ENCODE peak calls at places on chromosome 13, in six cellular contexts. One of them, this sample, is unnamed.

GRCh38 chr13:53206455-53206854 is 177.8 kb downstream of the OLFM4 start:
- DNase-seq in lower leg skin: no peak
- DNase-seq in left lung: no peak
- DNase-seq in tibial artery: no peak
- DNase-seq in mesothelial cell of epicardium: no peak
- DNase-seq in AG10803: no peak
- DNase-seq in this sample: no peak

GRCh38 chr13:90493667-90494066 is 853.8 kb upstream of the MIR17HG start:
- DNase-seq in left lung: no peak
- DNase-seq in tibial artery: no peak
- DNase-seq in mesothelial cell of epicardium: no peak
- DNase-seq in AG10803: no peak
- DNase-seq in lower leg skin: no peak
- DNase-seq in this sample: no peak

GRCh38 chr13:97223711-97224461 is 1.8 kb downstream of the MBNL2 start:
- DNase-seq in mesothelial cell of epicardium: no peak
- DNase-seq in tibial artery: peak
- DNase-seq in AG10803: peak
- DNase-seq in left lung: peak
- DNase-seq in lower leg skin: no peak
- DNase-seq in this sample: peak

GRCh38 chr13:61761690-61762089 is 346.0 kb upstream of the PCDH20 start:
- DNase-seq in mesothelial cell of epicardium: no peak
- DNase-seq in lower leg skin: no peak
- DNase-seq in tibial artery: no peak
- DNase-seq in left lung: no peak
- DNase-seq in AG10803: no peak
- DNase-seq in this sample: no peak

GRCh38 chr13:57634829-57635165 is 3.3 kb downstream of the PCDH17 start:
- DNase-seq in mesothelial cell of epicardium: no peak
- DNase-seq in tibial artery: peak
- DNase-seq in lower leg skin: peak
- DNase-seq in left lung: no peak
- DNase-seq in AG10803: no peak
- DNase-seq in this sample: no peak

GRCh38 chr13:79725841-79726240 is 244.9 kb downstream of the NDFIP2 start:
- DNase-seq in tibial artery: no peak
- DNase-seq in lower leg skin: no peak
- DNase-seq in AG10803: peak
- DNase-seq in left lung: no peak
- DNase-seq in mesothelial cell of epicardium: no peak
- DNase-seq in this sample: no peak

GRCh38 chr13:28375250-28375930 is 119.5 kb downstream of the FLT1 start:
- DNase-seq in AG10803: no peak
- DNase-seq in mesothelial cell of epicardium: no peak
- DNase-seq in left lung: no peak
- DNase-seq in tibial artery: no peak
- DNase-seq in lower leg skin: no peak
- DNase-seq in this sample: no peak

GRCh38 chr13:109904218-109904617 is 117.8 kb upstream of the IRS2 start:
- DNase-seq in AG10803: no peak
- DNase-seq in tibial artery: no peak
- DNase-seq in left lung: no peak
- DNase-seq in lower leg skin: no peak
- DNase-seq in mesothelial cell of epicardium: no peak
- DNase-seq in this sample: no peak

GRCh38 chr13:112702983-112703379 is 13.1 kb downstream of the ATP11A start:
- DNase-seq in AG10803: no peak
- DNase-seq in mesothelial cell of epicardium: no peak
- DNase-seq in tibial artery: peak
- DNase-seq in lower leg skin: no peak
- DNase-seq in left lung: peak
- DNase-seq in this sample: no peak

GRCh38 chr13:48121733-48122132 is 26.8 kb upstream of the MED4 start:
- DNase-seq in left lung: no peak
- DNase-seq in tibial artery: no peak
- DNase-seq in mesothelial cell of epicardium: no peak
- DNase-seq in AG10803: no peak
- DNase-seq in lower leg skin: no peak
- DNase-seq in this sample: no peak

GRCh38 chr13:109919715-109920375 is 133.5 kb upstream of the IRS2 start:
- DNase-seq in mesothelial cell of epicardium: no peak
- DNase-seq in tibial artery: no peak
- DNase-seq in AG10803: peak
- DNase-seq in lower leg skin: no peak
- DNase-seq in left lung: no peak
- DNase-seq in this sample: peak

GRCh38 chr13:51785592-51786424 is 18.2 kb downstream of the DHRS12 start:
- DNase-seq in tibial artery: no peak
- DNase-seq in AG10803: peak
- DNase-seq in mesothelial cell of epicardium: no peak
- DNase-seq in lower leg skin: no peak
- DNase-seq in left lung: no peak
- DNase-seq in this sample: peak

GRCh38 chr13:51999525-51999924 is 11.7 kb downstream of the ATP7B start:
- DNase-seq in tibial artery: no peak
- DNase-seq in mesothelial cell of epicardium: no peak
- DNase-seq in left lung: peak
- DNase-seq in lower leg skin: no peak
- DNase-seq in AG10803: peak
- DNase-seq in this sample: no peak

GRCh38 chr13:40016953-40017660 is 361.6 kb downstream of the COG6 start:
- DNase-seq in tibial artery: no peak
- DNase-seq in AG10803: no peak
- DNase-seq in mesothelial cell of epicardium: no peak
- DNase-seq in left lung: no peak
- DNase-seq in lower leg skin: no peak
- DNase-seq in this sample: no peak

GRCh38 chr13:27970382-27971235 is 1.5 kb upstream of the CDX2 start:
- DNase-seq in lower leg skin: peak
- DNase-seq in tibial artery: peak
- DNase-seq in mesothelial cell of epicardium: no peak
- DNase-seq in left lung: no peak
- DNase-seq in AG10803: no peak
- DNase-seq in this sample: no peak

GRCh38 chr13:97333983-97334382 is 100.0 kb upstream of the RAP2A start:
- DNase-seq in AG10803: no peak
- DNase-seq in mesothelial cell of epicardium: no peak
- DNase-seq in lower leg skin: no peak
- DNase-seq in left lung: no peak
- DNase-seq in tibial artery: no peak
- DNase-seq in this sample: no peak

GRCh38 chr13:106906431-106906996 is 338.6 kb upstream of the ARGLU1 start:
- DNase-seq in tibial artery: no peak
- DNase-seq in left lung: no peak
- DNase-seq in mesothelial cell of epicardium: no peak
- DNase-seq in AG10803: no peak
- DNase-seq in lower leg skin: no peak
- DNase-seq in this sample: no peak

GRCh38 chr13:98979012-98979411 is 1.1 kb upstream of the DOCK9 start:
- DNase-seq in lower leg skin: no peak
- DNase-seq in tibial artery: no peak
- DNase-seq in left lung: no peak
- DNase-seq in AG10803: no peak
- DNase-seq in mesothelial cell of epicardium: no peak
- DNase-seq in this sample: no peak

DNA sequence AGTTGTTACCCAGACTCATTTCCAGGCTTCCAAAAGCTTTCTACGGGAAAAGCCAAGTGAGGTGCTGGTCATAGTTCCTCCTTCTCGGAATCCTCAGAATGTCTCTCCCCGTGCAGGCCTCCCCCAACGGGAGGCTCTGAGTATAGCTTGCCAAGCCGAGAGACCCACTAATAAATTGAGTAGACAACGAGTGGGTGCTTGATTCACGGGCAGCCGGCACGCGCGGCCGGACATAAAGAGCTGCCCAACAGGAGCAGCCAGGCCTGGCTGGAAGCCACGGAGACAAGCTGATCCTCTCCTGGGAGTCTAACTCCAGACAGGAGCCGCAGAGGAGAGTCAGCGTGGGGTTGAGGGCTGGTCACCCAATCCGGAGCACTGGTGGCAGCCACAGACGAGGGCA is 43.4 kb upstream of the MEDAG start:
- DNase-seq in AG10803: no peak
- DNase-seq in left lung: no peak
- DNase-seq in lower leg skin: peak
- DNase-seq in mesothelial cell of epicardium: no peak
- DNase-seq in tibial artery: peak
- DNase-seq in this sample: no peak
- TF ChIP-seq CTCF in AG10803: no peak
- TF ChIP-seq CTCF in left lung: no peak
- TF ChIP-seq CTCF in lower leg skin: no peak
- TF ChIP-seq CTCF in mesothelial cell of epicardium: no peak
- TF ChIP-seq CTCF in tibial artery: no peak
- TF ChIP-seq CTCF in this sample: no peak

GRCh38 chr13:77815330-77815729 is 103.3 kb downstream of the EDNRB start:
- DNase-seq in mesothelial cell of epicardium: no peak
- DNase-seq in tibial artery: no peak
- DNase-seq in AG10803: no peak
- DNase-seq in left lung: no peak
- DNase-seq in lower leg skin: no peak
- DNase-seq in this sample: no peak

GRCh38 chr13:77820431-77821149 is 98.0 kb downstream of the EDNRB start:
- DNase-seq in lower leg skin: no peak
- DNase-seq in tibial artery: no peak
- DNase-seq in AG10803: no peak
- DNase-seq in left lung: no peak
- DNase-seq in mesothelial cell of epicardium: no peak
- DNase-seq in this sample: no peak
- TF ChIP-seq CTCF in lower leg skin: no peak
- TF ChIP-seq CTCF in tibial artery: no peak
- TF ChIP-seq CTCF in AG10803: no peak
- TF ChIP-seq CTCF in left lung: no peak
- TF ChIP-seq CTCF in mesothelial cell of epicardium: no peak
- TF ChIP-seq CTCF in this sample: no peak

DNA sequence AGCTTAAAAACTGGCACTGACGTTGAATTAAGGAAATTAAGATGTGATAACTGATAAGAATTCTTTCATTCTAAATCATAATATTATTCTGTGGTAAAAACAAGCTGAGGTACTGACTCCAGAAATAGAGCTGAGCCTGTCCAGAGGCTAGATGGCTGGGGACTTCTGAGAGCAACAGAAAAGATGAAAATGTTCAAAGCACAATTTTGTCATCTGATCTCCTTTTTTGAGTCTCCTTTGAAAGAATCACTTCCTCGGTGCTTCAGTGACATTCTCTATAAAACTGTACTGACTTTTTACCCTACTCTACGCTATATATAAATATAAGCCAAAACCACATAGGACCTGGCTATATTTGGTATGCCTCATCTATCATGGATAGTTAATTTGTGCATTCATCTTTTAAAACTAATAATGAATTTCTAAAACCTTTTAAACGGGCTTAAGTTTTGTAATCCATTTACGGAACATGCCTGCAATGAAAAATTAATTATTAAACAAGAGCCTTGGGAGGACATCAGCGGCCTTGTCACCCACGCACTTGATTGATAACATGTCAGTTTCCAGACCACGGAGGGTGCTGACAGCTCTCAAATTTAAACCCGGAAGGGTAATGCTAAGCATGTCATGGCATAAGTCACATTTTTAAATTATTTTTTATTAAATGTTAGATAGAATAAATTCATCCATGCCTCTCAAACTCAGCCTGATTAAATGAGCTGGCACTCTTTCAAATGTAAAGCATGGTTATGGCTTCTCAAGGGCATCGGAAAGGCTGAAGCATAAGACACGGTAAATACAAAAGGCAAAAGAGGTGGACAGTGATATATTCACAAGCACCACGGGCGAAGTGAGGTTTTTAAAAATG is 235.4 kb downstream of the PCDH9 start:
- DNase-seq in lower leg skin: no peak
- DNase-seq in left lung: no peak
- DNase-seq in AG10803: no peak
- DNase-seq in mesothelial cell of epicardium: no peak
- DNase-seq in tibial artery: no peak
- DNase-seq in this sample: no peak
- TF ChIP-seq CTCF in lower leg skin: no peak
- TF ChIP-seq CTCF in left lung: no peak
- TF ChIP-seq CTCF in AG10803: no peak
- TF ChIP-seq CTCF in mesothelial cell of epicardium: no peak
- TF ChIP-seq CTCF in tibial artery: no peak
- TF ChIP-seq CTCF in this sample: no peak

GRCh38 chr13:76879876-76880270 is 6.3 kb downstream of the KCTD12 start:
- DNase-seq in left lung: no peak
- DNase-seq in AG10803: no peak
- DNase-seq in lower leg skin: no peak
- DNase-seq in mesothelial cell of epicardium: no peak
- DNase-seq in tibial artery: no peak
- DNase-seq in this sample: no peak
- TF ChIP-seq CTCF in left lung: no peak
- TF ChIP-seq CTCF in AG10803: no peak
- TF ChIP-seq CTCF in lower leg skin: no peak
- TF ChIP-seq CTCF in mesothelial cell of epicardium: no peak
- TF ChIP-seq CTCF in tibial artery: no peak
- TF ChIP-seq CTCF in this sample: no peak

DNA sequence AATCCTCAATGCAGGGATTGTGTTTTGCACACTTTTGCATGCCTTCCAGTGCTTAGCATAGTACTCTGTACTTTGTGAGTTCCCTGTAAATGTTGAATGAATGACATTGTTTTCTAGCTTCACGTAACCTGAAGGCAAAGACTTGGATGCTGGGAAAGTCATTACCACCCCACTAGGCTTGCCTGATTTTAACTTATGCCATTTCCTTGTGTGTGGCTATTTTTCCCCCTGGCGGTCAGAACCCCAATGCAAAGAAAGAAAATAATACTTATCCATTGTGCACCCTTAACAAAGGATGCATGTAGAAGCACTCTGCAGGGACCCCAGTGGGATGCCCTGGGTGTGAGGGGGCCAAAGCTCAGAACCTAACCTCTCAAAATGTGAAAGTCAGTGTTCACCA is 1.2 kb upstream of the ENOX1 start:
- DNase-seq in mesothelial cell of epicardium: no peak
- DNase-seq in AG10803: peak
- DNase-seq in lower leg skin: no peak
- DNase-seq in left lung: no peak
- DNase-seq in tibial artery: no peak
- DNase-seq in this sample: peak
- TF ChIP-seq CTCF in mesothelial cell of epicardium: no peak
- TF ChIP-seq CTCF in AG10803: peak
- TF ChIP-seq CTCF in lower leg skin: no peak
- TF ChIP-seq CTCF in left lung: no peak
- TF ChIP-seq CTCF in tibial artery: peak
- TF ChIP-seq CTCF in this sample: peak

DNA sequence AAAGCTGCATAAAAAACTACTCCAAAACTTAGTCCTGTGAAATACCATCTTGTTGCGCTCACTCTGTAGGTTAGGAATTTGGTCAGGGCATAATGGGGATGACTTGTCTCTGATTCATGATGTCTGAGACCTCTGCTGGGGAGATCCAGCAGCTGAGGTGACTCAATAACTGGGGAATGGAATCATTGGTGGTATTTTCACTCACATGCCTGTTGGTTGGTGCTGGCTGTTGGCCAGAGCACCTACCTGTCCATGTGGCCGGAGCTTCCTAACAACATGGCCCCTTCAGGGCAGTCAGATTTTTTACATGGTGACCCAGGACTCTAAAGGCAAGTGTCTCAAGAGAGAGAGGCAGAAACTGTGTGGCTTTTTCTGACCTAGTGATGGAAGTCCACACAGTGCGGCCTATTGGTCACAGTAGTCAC is 7.4 kb upstream of the ESD start:
- DNase-seq in tibial artery: no peak
- DNase-seq in AG10803: peak
- DNase-seq in mesothelial cell of epicardium: no peak
- DNase-seq in left lung: no peak
- DNase-seq in lower leg skin: no peak
- DNase-seq in this sample: peak
- TF ChIP-seq CTCF in tibial artery: no peak
- TF ChIP-seq CTCF in AG10803: peak
- TF ChIP-seq CTCF in mesothelial cell of epicardium: no peak
- TF ChIP-seq CTCF in left lung: no peak
- TF ChIP-seq CTCF in lower leg skin: no peak
- TF ChIP-seq CTCF in this sample: peak

This sample was measured in HFFc6.